ENCODE peak calls at places on chromosomes 12 and 14, in six cellular contexts. D is colonic mucosa, X is Peyer's patch, A is heart right ventricle, H is IMR-90, R is fibroblast of lung. S is an unnamed sample.

GRCh38 chr14:67524152-67524963 is 8.7 kb upstream of the PLEKHH1 start:
- DNase-seq in D (peak; percentile 34), X (no peak), A (no peak), H (no peak), R (peak; percentile 9), S (no peak)

GRCh38 chr12:121776190-121777098 is 17.0 kb downstream of the RHOF start:
- DNase-seq in D (peak; percentile 90), X (peak; percentile 91), A (peak; percentile 88), H (peak; percentile 44), R (no peak), S (peak; percentile 60)

GRCh38 chr12:93982847-93983315 is 165.5 kb upstream of the PLXNC1 start:
- DNase-seq in D (no peak), X (no peak), A (no peak), H (peak; percentile 93), R (peak; percentile 94), S (no peak)

GRCh38 chr14:37583358-37584210 is 11.5 kb downstream of the FOXA1 start:
- DNase-seq in D (peak; percentile 61), X (peak; percentile 72), A (peak; percentile 7), H (no peak), R (no peak), S (no peak)

GRCh38 chr12:85580562-85581168 is 255.5 kb downstream of the RASSF9 start:
- DNase-seq in D (no peak), X (no peak), A (no peak), H (no peak), R (peak; percentile 55), S (no peak)

GRCh38 chr14:29521526-29522137 is 406.0 kb downstream of the PRKD1 start:
- DNase-seq in D (no peak), X (no peak), A (no peak), H (peak; percentile 6), R (peak; percentile 2), S (peak; percentile 20)

GRCh38 chr12:24820872-24821271 is 128.0 kb downstream of the BCAT1 start:
- DNase-seq in D (no peak), X (no peak), A (no peak), H (peak; percentile 75), R (peak; percentile 90), S (no peak)

GRCh38 chr12:114855678-114856077 is 171.7 kb upstream of the TBX3 start:
- DNase-seq in D (no peak), X (no peak), A (no peak), H (no peak), R (no peak), S (no peak)

GRCh38 chr12:132907216-132907615 is 19.8 kb upstream of the CHFR start:
- DNase-seq in D (no peak), X (no peak), A (no peak), H (no peak), R (peak; percentile 6), S (no peak)

GRCh38 chr12:29024117-29024516 is 125.0 kb upstream of the FAR2 start:
- DNase-seq in D (no peak), X (no peak), A (no peak), H (no peak), R (no peak), S (no peak)

GRCh38 chr12:45216297-45216982 is 545 bp downstream of the ANO6 start:
- DNase-seq in D (peak; percentile 65), X (peak; percentile 78), A (peak; percentile 58), H (peak; percentile 49), R (peak; percentile 56), S (peak; percentile 36)

GRCh38 chr12:96241484-96242256 is 47.5 kb downstream of the ELK3 start:
- DNase-seq in D (peak; percentile 35), X (no peak), A (no peak), H (peak; percentile 48), R (peak; percentile 80), S (no peak)

DNA sequence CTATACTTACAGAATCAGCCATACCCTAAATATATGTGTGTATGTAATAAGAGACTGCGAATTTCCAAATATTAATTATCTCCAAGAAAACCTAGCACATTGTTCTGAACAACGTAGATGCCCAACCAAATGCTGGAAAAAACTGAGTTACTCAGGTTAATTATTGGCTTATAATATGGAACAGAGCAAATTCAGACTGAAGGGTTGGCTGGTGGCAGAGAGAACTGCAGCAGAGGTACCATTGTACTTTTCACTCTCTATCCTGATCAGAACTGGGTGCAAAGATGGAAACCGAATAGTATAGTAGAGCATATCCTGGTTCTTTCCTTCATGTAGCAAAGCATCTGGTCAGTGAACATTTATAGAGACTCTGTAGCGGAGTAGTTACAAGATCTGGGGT is 185.7 kb downstream of the SLC2A13 start:
- DNase-seq in D (no peak), X (no peak), A (no peak), H (no peak), R (no peak), S (no peak)
- H3K36me3 ChIP-seq in D (no peaks in the 10 kb centered on the region), X (no peaks in the 10 kb centered on the region), A (no peaks in the 10 kb centered on the region), H (no peaks in the 10 kb centered on the region), R (no peaks in the 10 kb centered on the region), S (no peaks in the 10 kb centered on the region)

DNA sequence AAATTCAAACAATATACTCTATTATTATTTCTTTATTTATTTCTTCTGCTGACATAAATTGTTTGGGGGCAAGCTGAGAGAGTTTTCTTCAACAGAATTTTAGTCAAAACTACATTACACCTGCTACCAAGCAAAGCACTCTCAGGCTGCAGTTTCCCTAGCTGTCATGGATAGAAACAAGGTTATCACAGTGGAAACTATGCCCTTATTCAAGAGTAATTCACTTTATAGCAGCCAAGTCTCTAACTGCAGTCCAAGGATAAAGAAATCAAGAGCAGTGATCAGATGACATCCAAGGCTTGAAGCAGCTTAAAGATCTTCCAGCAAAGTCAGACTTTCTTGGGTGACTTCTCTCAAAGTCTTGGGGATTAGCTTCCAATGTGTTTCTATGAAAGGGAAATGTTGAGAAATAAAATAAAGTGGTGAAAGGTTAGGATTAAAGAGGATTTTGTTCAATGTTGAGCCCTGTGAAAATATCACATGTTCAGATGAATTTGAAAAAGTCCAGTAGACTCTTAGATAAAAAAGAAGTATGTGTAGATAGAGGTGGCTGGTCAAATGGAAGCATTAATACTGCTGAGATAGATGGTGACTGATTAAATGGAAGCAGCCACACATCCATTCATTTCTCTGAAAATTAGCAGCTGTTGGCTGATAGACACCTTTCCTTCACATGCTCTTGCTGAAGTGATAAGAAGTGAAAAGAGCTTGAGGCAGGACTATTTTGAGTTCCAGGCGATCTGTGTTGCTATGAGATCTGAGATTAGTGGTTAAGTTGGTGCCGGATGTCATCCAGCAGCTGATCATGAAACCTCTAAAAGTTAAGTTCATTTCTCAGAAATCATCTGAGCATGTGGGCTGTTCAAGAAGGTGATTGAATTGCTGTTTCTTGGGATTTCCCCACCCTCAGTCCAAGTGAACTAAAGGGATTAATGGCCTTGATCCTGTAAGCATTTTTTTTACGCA is 257.8 kb upstream of the BTG1 start:
- DNase-seq in D (peak; percentile 24), X (no peak), A (no peak), H (no peak), R (no peak), S (no peak)
- H3K4me3 ChIP-seq in D (no peak overlapping the region), X (no peak overlapping the region), A (no peak overlapping the region), H (no peak overlapping the region), R (no peak overlapping the region), S (no peak overlapping the region)

GRCh38 chr12:46369474-46370379 is 2.8 kb downstream of the SLC38A2 start:
- DNase-seq in D (no peak), X (no peak), A (no peak), H (no peak), R (no peak), S (no peak)
- H3K36me3 ChIP-seq in D (peaks cover 11% of the 10 kb centered on the region), X (no peaks in the 10 kb centered on the region), A (no peaks in the 10 kb centered on the region), H (peaks cover 51% of the 10 kb centered on the region), R (peaks cover 21% of the 10 kb centered on the region), S (peaks cover 65% of the 10 kb centered on the region)

GRCh38 chr14:103928011-103928890 is at the start of gene TDRD9:
- DNase-seq in D (no peak), X (no peak), A (no peak), H (no peak), R (no peak), S (no peak)
- H3K4me3 ChIP-seq in D (no peak within 1 kb of the TSS), X (no peak within 1 kb of the TSS), A (no peak within 1 kb of the TSS), H (no peak within 1 kb of the TSS), R (no peak within 1 kb of the TSS), S (no peak within 1 kb of the TSS)

GRCh38 chr12:124397807-124398577 is 103.1 kb downstream of the RFLNA start:
- DNase-seq in D (peak; percentile 73), X (peak; percentile 67), A (no peak), H (peak; percentile 41), R (no peak), S (no peak)
- H3K36me3 ChIP-seq in D (peaks cover 11% of the 10 kb centered on the region), X (no peaks in the 10 kb centered on the region), A (peaks cover 9% of the 10 kb centered on the region), H (peaks cover 60% of the 10 kb centered on the region), R (peaks cover 5% of the 10 kb centered on the region), S (peaks cover 86% of the 10 kb centered on the region)

GRCh38 chr12:88623777-88624548 is 43.7 kb upstream of the KITLG start:
- DNase-seq in D (no peak), X (no peak), A (no peak), H (no peak), R (peak; percentile 60), S (no peak)
- H3K4me3 ChIP-seq in D (no peak overlapping the region), X (no peak overlapping the region), A (no peak overlapping the region), H (no peak overlapping the region), R (no peak overlapping the region), S (no peak overlapping the region)

GRCh38 chr14:73744175-73744867 is 30.1 kb upstream of the PNMA1 start:
- DNase-seq in D (no peak), X (peak; percentile 81), A (no peak), H (no peak), R (no peak), S (no peak)

GRCh38 chr14:73744874-73745529 is 30.8 kb upstream of the PNMA1 start:
- DNase-seq in D (peak; percentile 90), X (peak; percentile 90), A (no peak), H (no peak), R (no peak), S (no peak)

GRCh38 chr14:73742520-73743238 is 28.5 kb upstream of the PNMA1 start:
- DNase-seq in D (peak; percentile 37), X (no peak), A (no peak), H (no peak), R (no peak), S (no peak)

GRCh38 chr14:73741876-73742519 is 27.8 kb upstream of the PNMA1 start:
- DNase-seq in D (peak; percentile 49), X (peak; percentile 49), A (no peak), H (no peak), R (no peak), S (no peak)

GRCh38 chr14:73743431-73743931 is 29.3 kb upstream of the PNMA1 start:
- DNase-seq in D (peak; percentile 58), X (peak; percentile 67), A (no peak), H (no peak), R (no peak), S (no peak)
- H3K36me3 ChIP-seq in D (peaks cover 9% of the 10 kb centered on the region), X (no peaks in the 10 kb centered on the region), A (peaks cover 4% of the 10 kb centered on the region), H (peaks cover 12% of the 10 kb centered on the region), R (peaks cover 14% of the 10 kb centered on the region), S (peaks cover 27% of the 10 kb centered on the region)

S was measured in NT2/D1.